ENCODE peak calls at places on chromosomes 16 and 17, in eight cellular contexts. One of them, this sample, is unnamed.

GRCh38 chr17:80318166-80318565 is 57.5 kb downstream of the RNF213 start:
- DNase-seq in neural crest cell: no peak
- DNase-seq in neural progenitor cell: no peak
- DNase-seq in GM13976: no peak
- DNase-seq in dorsolateral prefrontal cortex: no peak
- DNase-seq in tibial artery: peak; percentile 41
- DNase-seq in progenitor cell of endocrine pancreas: no peak
- DNase-seq in spleen: peak; percentile 40
- DNase-seq in this sample: no peak

GRCh38 chr16:53530046-53530445 is 27.0 kb upstream of the AKTIP start:
- DNase-seq in neural crest cell: no peak
- DNase-seq in neural progenitor cell: no peak
- DNase-seq in GM13976: no peak
- DNase-seq in dorsolateral prefrontal cortex: no peak
- DNase-seq in tibial artery: no peak
- DNase-seq in progenitor cell of endocrine pancreas: no peak
- DNase-seq in spleen: peak; percentile 58
- DNase-seq in this sample: no peak

GRCh38 chr17:13031718-13032350 is 14.0 kb upstream of the ELAC2 start:
- DNase-seq in neural crest cell: peak; percentile 45
- DNase-seq in neural progenitor cell: peak; percentile 66
- DNase-seq in GM13976: peak; percentile 53
- DNase-seq in dorsolateral prefrontal cortex: no peak
- DNase-seq in tibial artery: no peak
- DNase-seq in progenitor cell of endocrine pancreas: peak; percentile 26
- DNase-seq in spleen: peak; percentile 81
- DNase-seq in this sample: no peak

GRCh38 chr16:83473109-83473508 is 334.7 kb upstream of the HSBP1 start:
- DNase-seq in neural crest cell: no peak
- DNase-seq in neural progenitor cell: no peak
- DNase-seq in GM13976: no peak
- DNase-seq in dorsolateral prefrontal cortex: no peak
- DNase-seq in tibial artery: no peak
- DNase-seq in progenitor cell of endocrine pancreas: no peak
- DNase-seq in spleen: no peak
- DNase-seq in this sample: no peak

GRCh38 chr17:81186203-81186602 is 20.2 kb upstream of the AATK start:
- DNase-seq in neural crest cell: no peak
- DNase-seq in neural progenitor cell: no peak
- DNase-seq in GM13976: no peak
- DNase-seq in dorsolateral prefrontal cortex: no peak
- DNase-seq in tibial artery: no peak
- DNase-seq in progenitor cell of endocrine pancreas: no peak
- DNase-seq in spleen: no peak
- DNase-seq in this sample: no peak

GRCh38 chr17:41382396-41382795 is 290 bp upstream of the KRT34 start:
- DNase-seq in neural crest cell: no peak
- DNase-seq in neural progenitor cell: no peak
- DNase-seq in GM13976: no peak
- DNase-seq in dorsolateral prefrontal cortex: no peak
- DNase-seq in tibial artery: no peak
- DNase-seq in progenitor cell of endocrine pancreas: no peak
- DNase-seq in spleen: no peak
- DNase-seq in this sample: no peak

GRCh38 chr16:19071811-19072777 is 4.7 kb downstream of the COQ7 start:
- DNase-seq in neural crest cell: peak; percentile 59
- DNase-seq in neural progenitor cell: peak; percentile 66
- DNase-seq in GM13976: peak; percentile 54
- DNase-seq in dorsolateral prefrontal cortex: peak; percentile 39
- DNase-seq in tibial artery: no peak
- DNase-seq in progenitor cell of endocrine pancreas: peak; percentile 45
- DNase-seq in spleen: no peak
- DNase-seq in this sample: peak; percentile 54

GRCh38 chr17:49365667-49366066 is 3.6 kb upstream of the ZNF652 start:
- DNase-seq in neural crest cell: no peak
- DNase-seq in neural progenitor cell: peak; percentile 61
- DNase-seq in GM13976: no peak
- DNase-seq in dorsolateral prefrontal cortex: no peak
- DNase-seq in tibial artery: no peak
- DNase-seq in progenitor cell of endocrine pancreas: no peak
- DNase-seq in spleen: no peak
- DNase-seq in this sample: no peak

GRCh38 chr17:34307110-34307509 is 12.1 kb upstream of the CCL8 start:
- DNase-seq in neural crest cell: no peak
- DNase-seq in neural progenitor cell: no peak
- DNase-seq in GM13976: no peak
- DNase-seq in dorsolateral prefrontal cortex: no peak
- DNase-seq in tibial artery: no peak
- DNase-seq in progenitor cell of endocrine pancreas: no peak
- DNase-seq in spleen: no peak
- DNase-seq in this sample: no peak

GRCh38 chr17:72996791-72997190 is 95.7 kb downstream of the SLC39A11 start:
- DNase-seq in neural crest cell: no peak
- DNase-seq in neural progenitor cell: no peak
- DNase-seq in GM13976: no peak
- DNase-seq in dorsolateral prefrontal cortex: no peak
- DNase-seq in tibial artery: no peak
- DNase-seq in progenitor cell of endocrine pancreas: no peak
- DNase-seq in spleen: no peak
- DNase-seq in this sample: no peak

GRCh38 chr17:47831934-47832327 is 461 bp downstream of the LRRC46 start:
- DNase-seq in neural crest cell: no peak
- DNase-seq in neural progenitor cell: no peak
- DNase-seq in GM13976: no peak
- DNase-seq in dorsolateral prefrontal cortex: no peak
- DNase-seq in tibial artery: no peak
- DNase-seq in progenitor cell of endocrine pancreas: no peak
- DNase-seq in spleen: no peak
- DNase-seq in this sample: no peak

GRCh38 chr16:83802135-83802534 is 5.6 kb upstream of the HSBP1 start:
- DNase-seq in neural crest cell: no peak
- DNase-seq in neural progenitor cell: no peak
- DNase-seq in GM13976: no peak
- DNase-seq in dorsolateral prefrontal cortex: no peak
- DNase-seq in tibial artery: no peak
- DNase-seq in progenitor cell of endocrine pancreas: no peak
- DNase-seq in spleen: no peak
- DNase-seq in this sample: no peak

GRCh38 chr17:2092253-2092652 is 37.4 kb downstream of the HIC1 start:
- DNase-seq in neural crest cell: no peak
- DNase-seq in neural progenitor cell: no peak
- DNase-seq in GM13976: no peak
- DNase-seq in dorsolateral prefrontal cortex: no peak
- DNase-seq in tibial artery: no peak
- DNase-seq in progenitor cell of endocrine pancreas: no peak
- DNase-seq in spleen: no peak
- DNase-seq in this sample: no peak

GRCh38 chr17:2090210-2090641 is 35.3 kb downstream of the HIC1 start:
- DNase-seq in neural crest cell: no peak
- DNase-seq in neural progenitor cell: no peak
- DNase-seq in GM13976: no peak
- DNase-seq in dorsolateral prefrontal cortex: no peak
- DNase-seq in tibial artery: no peak
- DNase-seq in progenitor cell of endocrine pancreas: no peak
- DNase-seq in spleen: peak; percentile 73
- DNase-seq in this sample: no peak

GRCh38 chr17:2089021-2089422 is 34.1 kb downstream of the HIC1 start:
- DNase-seq in neural crest cell: no peak
- DNase-seq in neural progenitor cell: no peak
- DNase-seq in GM13976: no peak
- DNase-seq in dorsolateral prefrontal cortex: no peak
- DNase-seq in tibial artery: no peak
- DNase-seq in progenitor cell of endocrine pancreas: no peak
- DNase-seq in spleen: peak; percentile 74
- DNase-seq in this sample: no peak

GRCh38 chr17:2093349-2093748 is 38.4 kb downstream of the HIC1 start:
- DNase-seq in neural crest cell: no peak
- DNase-seq in neural progenitor cell: no peak
- DNase-seq in GM13976: no peak
- DNase-seq in dorsolateral prefrontal cortex: no peak
- DNase-seq in tibial artery: no peak
- DNase-seq in progenitor cell of endocrine pancreas: no peak
- DNase-seq in spleen: no peak
- DNase-seq in this sample: no peak

DNA sequence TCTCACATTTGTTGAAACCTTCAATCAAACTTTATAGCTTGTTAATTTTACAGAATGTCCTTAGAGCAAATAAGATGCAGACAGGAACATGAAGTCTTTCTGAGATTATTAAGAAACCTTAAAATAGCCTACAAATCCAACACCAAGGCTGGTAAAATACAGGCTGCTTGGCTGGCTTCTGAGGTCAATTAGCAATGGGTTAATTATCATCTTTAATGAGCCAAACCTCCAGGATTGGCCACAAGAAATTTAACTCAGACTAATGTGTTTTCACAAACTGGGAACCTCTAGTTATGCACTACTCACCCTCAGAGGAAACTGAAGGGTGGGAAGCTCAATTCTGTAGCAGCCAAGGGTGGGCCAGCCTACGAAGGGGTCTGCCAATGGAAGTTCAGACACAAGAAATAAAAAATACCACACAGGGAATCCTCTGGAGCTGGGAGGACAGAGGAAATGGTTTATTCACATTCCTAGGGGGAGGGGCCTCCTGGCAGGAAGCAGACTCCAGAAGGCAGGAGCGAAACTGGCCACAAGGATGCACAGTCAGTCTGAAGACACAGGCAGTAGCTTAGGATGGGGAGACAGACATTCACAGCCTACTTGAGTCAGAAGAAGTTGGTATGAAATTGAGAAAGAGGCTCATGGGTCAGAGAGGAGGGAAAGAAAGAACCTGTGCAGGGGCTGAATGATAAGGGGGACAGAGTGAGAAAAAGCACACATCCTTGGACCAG is 36.1 kb downstream of the HIC1 start:
- DNase-seq in neural crest cell: no peak
- DNase-seq in neural progenitor cell: peak; percentile 74
- DNase-seq in GM13976: no peak
- DNase-seq in dorsolateral prefrontal cortex: no peak
- DNase-seq in tibial artery: peak; percentile 78
- DNase-seq in progenitor cell of endocrine pancreas: no peak
- DNase-seq in spleen: peak; percentile 54
- DNase-seq in this sample: no peak
- TF ChIP-seq CTCF in neural crest cell: no peak
- TF ChIP-seq CTCF in neural progenitor cell: peak; percentile 23
- TF ChIP-seq CTCF in GM13976: no peak
- TF ChIP-seq CTCF in dorsolateral prefrontal cortex: no peak
- TF ChIP-seq CTCF in tibial artery: peak; percentile 20
- TF ChIP-seq CTCF in progenitor cell of endocrine pancreas: no peak
- TF ChIP-seq CTCF in spleen: peak; percentile 43
- TF ChIP-seq CTCF in this sample: no peak

GRCh38 chr16:3020247-3020603 is at the start of gene TNFRSF12A:
- DNase-seq in neural crest cell: peak; percentile 59
- DNase-seq in neural progenitor cell: peak; percentile 93
- DNase-seq in GM13976: peak; percentile 93
- DNase-seq in dorsolateral prefrontal cortex: peak; percentile 37
- DNase-seq in tibial artery: peak; percentile 88
- DNase-seq in progenitor cell of endocrine pancreas: peak; percentile 59
- DNase-seq in spleen: peak; percentile 94
- DNase-seq in this sample: peak; percentile 68
- TF ChIP-seq CTCF in neural crest cell: no peak
- TF ChIP-seq CTCF in neural progenitor cell: no peak
- TF ChIP-seq CTCF in GM13976: no peak
- TF ChIP-seq CTCF in dorsolateral prefrontal cortex: no peak
- TF ChIP-seq CTCF in tibial artery: no peak
- TF ChIP-seq CTCF in progenitor cell of endocrine pancreas: no peak
- TF ChIP-seq CTCF in spleen: no peak
- TF ChIP-seq CTCF in this sample: no peak

GRCh38 chr16:75238132-75238852 is 13.1 kb downstream of the BCAR1 start:
- DNase-seq in neural crest cell: peak; percentile 51
- DNase-seq in neural progenitor cell: peak; percentile 46
- DNase-seq in GM13976: no peak
- DNase-seq in dorsolateral prefrontal cortex: peak; percentile 89
- DNase-seq in tibial artery: peak; percentile 96
- DNase-seq in progenitor cell of endocrine pancreas: no peak
- DNase-seq in spleen: peak; percentile 75
- DNase-seq in this sample: no peak

GRCh38 chr16:75237398-75238131 is 13.9 kb downstream of the BCAR1 start:
- DNase-seq in neural crest cell: no peak
- DNase-seq in neural progenitor cell: no peak
- DNase-seq in GM13976: no peak
- DNase-seq in dorsolateral prefrontal cortex: no peak
- DNase-seq in tibial artery: peak; percentile 67
- DNase-seq in progenitor cell of endocrine pancreas: no peak
- DNase-seq in spleen: no peak
- DNase-seq in this sample: no peak

GRCh38 chr16:75236232-75236631 is 15.2 kb downstream of the BCAR1 start:
- DNase-seq in neural crest cell: no peak
- DNase-seq in neural progenitor cell: no peak
- DNase-seq in GM13976: no peak
- DNase-seq in dorsolateral prefrontal cortex: no peak
- DNase-seq in tibial artery: peak; percentile 53
- DNase-seq in progenitor cell of endocrine pancreas: no peak
- DNase-seq in spleen: no peak
- DNase-seq in this sample: no peak

GRCh38 chr16:75235721-75236193 is 15.7 kb downstream of the BCAR1 start:
- DNase-seq in neural crest cell: no peak
- DNase-seq in neural progenitor cell: no peak
- DNase-seq in GM13976: no peak
- DNase-seq in dorsolateral prefrontal cortex: no peak
- DNase-seq in tibial artery: peak; percentile 66
- DNase-seq in progenitor cell of endocrine pancreas: no peak
- DNase-seq in spleen: peak; percentile 78
- DNase-seq in this sample: no peak

GRCh38 chr16:75236736-75237397 is 14.6 kb downstream of the BCAR1 start:
- DNase-seq in neural crest cell: no peak
- DNase-seq in neural progenitor cell: no peak
- DNase-seq in GM13976: no peak
- DNase-seq in dorsolateral prefrontal cortex: no peak
- DNase-seq in tibial artery: peak; percentile 68
- DNase-seq in progenitor cell of endocrine pancreas: no peak
- DNase-seq in spleen: no peak
- DNase-seq in this sample: no peak
- TF ChIP-seq CTCF in neural crest cell: no peak
- TF ChIP-seq CTCF in neural progenitor cell: no peak
- TF ChIP-seq CTCF in GM13976: no peak
- TF ChIP-seq CTCF in dorsolateral prefrontal cortex: no peak
- TF ChIP-seq CTCF in tibial artery: no peak
- TF ChIP-seq CTCF in progenitor cell of endocrine pancreas: no peak
- TF ChIP-seq CTCF in spleen: no peak
- TF ChIP-seq CTCF in this sample: no peak

DNA sequence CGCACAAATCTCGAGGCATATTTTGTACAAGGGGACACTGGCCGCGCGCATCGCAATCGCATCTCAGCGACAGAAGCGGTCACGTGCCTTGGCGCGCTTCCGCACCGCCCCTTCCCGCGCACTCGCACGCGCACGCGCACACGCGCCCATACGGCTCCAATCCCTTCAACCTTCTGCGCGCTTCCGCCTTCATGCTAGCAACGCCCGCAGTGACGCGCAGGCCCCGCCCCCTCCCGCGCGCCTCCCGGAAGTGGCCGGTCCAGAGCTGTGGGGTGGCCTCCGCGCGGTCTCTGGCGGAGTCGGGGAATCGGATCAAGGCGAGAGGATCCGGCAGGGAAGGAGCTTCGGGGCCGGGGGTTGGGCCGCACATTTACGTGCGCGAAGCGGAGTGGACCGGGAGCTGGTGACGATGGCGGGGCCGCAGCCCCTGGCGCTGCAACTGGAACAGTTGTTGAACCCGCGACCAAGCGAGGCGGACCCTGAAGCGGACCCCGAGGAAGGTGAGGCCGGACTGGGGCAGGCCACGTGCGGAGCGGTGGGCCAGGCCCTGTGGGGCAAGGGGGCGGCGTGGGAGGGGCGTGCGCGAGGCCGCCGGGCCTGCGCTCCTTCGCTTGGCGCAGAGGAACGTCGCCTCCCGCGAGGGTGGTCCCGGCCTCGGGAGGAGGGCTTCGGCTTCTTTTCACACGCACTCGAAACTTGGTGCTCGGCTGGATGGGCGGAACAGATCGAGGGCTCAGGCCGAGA is at the start of gene AATF:
- DNase-seq in neural crest cell: peak; percentile 96
- DNase-seq in neural progenitor cell: peak; percentile 98
- DNase-seq in GM13976: peak; percentile 99
- DNase-seq in dorsolateral prefrontal cortex: peak; percentile 97
- DNase-seq in tibial artery: peak; percentile 98
- DNase-seq in progenitor cell of endocrine pancreas: peak; percentile 96
- DNase-seq in spleen: peak; percentile 99
- DNase-seq in this sample: peak; percentile 96
- TF ChIP-seq CTCF in neural crest cell: no peak
- TF ChIP-seq CTCF in neural progenitor cell: no peak
- TF ChIP-seq CTCF in GM13976: no peak
- TF ChIP-seq CTCF in dorsolateral prefrontal cortex: no peak
- TF ChIP-seq CTCF in tibial artery: no peak
- TF ChIP-seq CTCF in progenitor cell of endocrine pancreas: no peak
- TF ChIP-seq CTCF in spleen: no peak
- TF ChIP-seq CTCF in this sample: no peak